ENCODE peak calls at places on chromosomes 4 and X, in four cellular contexts. F is A549, N is stomach, C is suprapubic skin. S is an unnamed sample.

GRCh38 chr4:98864560-98864959 is 64.4 kb downstream of the EIF4E start:
- DNase-seq in F (no peak), N (no peak), C (no peak), S (no peak)

GRCh38 chr4:136755531-136755916 is 776.8 kb downstream of the PCDH18 start:
- DNase-seq in F (no peak), N (no peak), C (no peak), S (no peak)

GRCh38 chrX:40105016-40105790 is 7.4 kb upstream of the BCOR start:
- DNase-seq in F (no peak), N (no peak), C (no peak), S (no peak)

GRCh38 chr4:139922625-139923024 is 231.4 kb downstream of the MAML3 start:
- DNase-seq in F (no peak), N (no peak), C (no peak), S (no peak)

GRCh38 chrX:53239474-53239873 is 14.5 kb upstream of the KDM5C start:
- DNase-seq in F (peak), N (no peak), C (no peak), S (no peak)

GRCh38 chrX:19888419-19888879 is 1.0 kb upstream of the SH3KBP1 start:
- DNase-seq in F (peak), N (no peak), C (no peak), S (no peak)

GRCh38 chr4:63589796-63590195 is 819.5 kb downstream of the TECRL start:
- DNase-seq in F (no peak), N (no peak), C (no peak), S (no peak)

GRCh38 chrX:21683910-21684309 is 25.8 kb upstream of the KLHL34 start:
- DNase-seq in F (no peak), N (no peak), C (no peak), S (no peak)

GRCh38 chr4:38424171-38424871 is 239.7 kb upstream of the KLF3 start:
- DNase-seq in F (no peak), N (peak), C (no peak), S (peak)

GRCh38 chr4:158193171-158193749 is 17.0 kb upstream of the TMEM144 start:
- DNase-seq in F (peak), N (no peak), C (no peak), S (no peak)

GRCh38 chr4:7165874-7166201 is 26.5 kb upstream of the SORCS2 start:
- DNase-seq in F (no peak), N (no peak), C (peak), S (no peak)

GRCh38 chrX:1442016-1442665 is 10.6 kb downstream of the ASMTL start:
- DNase-seq in F (no peak), N (no peak), C (peak), S (no peak)

GRCh38 chr4:53010320-53010719 is 148.2 kb downstream of the RASL11B start:
- DNase-seq in F (no peak), N (no peak), C (no peak), S (no peak)

GRCh38 chr4:184746532-184746870 is 12.6 kb upstream of the CENPU start:
- DNase-seq in F (no peak), N (peak), C (no peak), S (no peak)

GRCh38 chr4:80005863-80006262 is 67.2 kb downstream of the ANTXR2 start:
- DNase-seq in F (no peak), N (no peak), C (no peak), S (no peak)

GRCh38 chrX:130984782-130985181 is 73.4 kb upstream of the ARHGAP36 start:
- DNase-seq in F (no peak), N (no peak), C (no peak), S (no peak)

GRCh38 chrX:47690175-47690574 is 31.2 kb upstream of the UXT start:
- DNase-seq in F (peak), N (no peak), C (no peak), S (no peak)

GRCh38 chr4:89324671-89325070 is 17.1 kb upstream of the GPRIN3 start:
- DNase-seq in F (no peak), N (no peak), C (no peak), S (no peak)
- TF ChIP-seq CTCF in F (no peak), N (no peak), C (no peak), S (no peak)

GRCh38 chr4:171785392-171785791 is 27.8 kb upstream of the GALNTL6 start:
- DNase-seq in F (no peak), N (no peak), C (no peak), S (no peak)
- TF ChIP-seq CTCF in F (no peak), N (no peak), C (no peak), S (no peak)

DNA sequence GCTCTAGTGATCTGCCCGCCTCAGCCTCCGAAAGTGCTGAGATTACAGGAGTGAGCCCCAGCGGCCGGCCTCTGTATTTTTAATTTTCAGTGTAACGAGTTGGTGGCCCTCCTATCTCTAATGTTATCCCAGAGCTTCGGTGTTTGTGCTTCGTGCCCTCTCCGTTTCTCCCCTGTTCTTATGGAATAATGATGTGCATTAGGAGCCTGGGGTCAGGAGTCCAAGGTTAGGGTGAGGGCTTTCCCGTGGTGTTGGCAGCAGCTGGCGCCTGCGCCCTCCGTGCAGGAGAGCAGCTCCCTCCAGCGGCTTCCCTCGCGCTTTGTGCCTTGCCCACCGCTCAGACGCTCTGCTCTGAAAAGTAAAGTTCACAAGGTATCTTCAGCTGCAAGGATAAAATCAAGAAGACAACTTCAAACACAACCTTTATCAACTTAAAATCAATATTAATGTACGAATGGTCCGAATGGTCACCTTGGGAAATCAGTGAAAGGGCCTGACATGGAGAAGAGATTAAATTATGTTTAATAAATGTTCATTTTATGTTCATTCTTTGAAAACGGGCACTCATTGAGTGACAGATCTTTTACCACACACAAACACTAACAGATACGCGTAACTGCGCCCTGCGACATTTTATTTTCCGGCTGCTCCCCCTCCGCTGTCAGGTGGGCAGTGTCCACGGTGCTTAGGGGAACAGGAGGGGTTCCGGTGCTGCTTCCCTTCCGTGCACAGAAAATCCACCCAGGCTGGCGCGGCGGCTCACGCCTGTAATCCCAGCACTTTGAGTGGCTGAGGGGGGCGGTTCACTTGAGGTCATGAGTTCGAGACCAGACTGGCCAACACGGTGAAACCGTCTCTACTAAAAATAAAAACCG is 62.4 kb downstream of the TRAPPC11 start:
- DNase-seq in F (peak), N (peak), C (no peak), S (no peak)
- TF ChIP-seq CTCF in F (peak), N (peak), C (no peak), S (peak)

GRCh38 chr4:109916003-109916399 is 3.3 kb downstream of the EGF start:
- DNase-seq in F (no peak), N (no peak), C (no peak), S (no peak)
- TF ChIP-seq CTCF in F (no peak), N (no peak), C (no peak), S (no peak)

GRCh38 chr4:1050486-1051213 is 39.2 kb downstream of the FGFRL1 start:
- DNase-seq in F (no peak), N (peak), C (peak), S (no peak)
- TF ChIP-seq CTCF in F (no peak), N (no peak), C (no peak), S (peak)

GRCh38 chrX:119272882-119273806 is 37.1 kb downstream of the PGRMC1 start:
- DNase-seq in F (no peak), N (peak), C (no peak), S (no peak)
- TF ChIP-seq CTCF in F (no peak), N (no peak), C (no peak), S (no peak)

GRCh38 chrX:140526138-140526537 is 21.3 kb upstream of the SOX3 start:
- DNase-seq in F (no peak), N (no peak), C (no peak), S (no peak)
- TF ChIP-seq CTCF in F (no peak), N (no peak), C (no peak), S (no peak)

GRCh38 chrX:24350217-24350616 is 10.2 kb upstream of the SUPT20HL1 start:
- DNase-seq in F (no peak), N (no peak), C (no peak), S (no peak)
- TF ChIP-seq CTCF in F (no peak), N (no peak), C (no peak), S (no peak)

GRCh38 chr4:150722908-150723362 is 141.0 kb downstream of the MAB21L2 start:
- DNase-seq in F (peak), N (peak), C (peak), S (no peak)
- TF ChIP-seq CTCF in F (no peak), N (no peak), C (no peak), S (no peak)

S was measured in neural crest cell.